ENCODE peak calls at places on chromosome 6, in ten cellular contexts. X, N, M, U, J, P, D, A, W and T are unnamed samples.

GRCh38 chr6:169087436-169088046 is 166.1 kb downstream of the THBS2 start:
- DNase-seq in A (peak), D (no peak), W (peak), J (peak), X (no peak), M (no peak), U (no peak), P (no peak), N (no peak), T (no peak)

GRCh38 chr6:162856885-162857284 is 129.1 kb downstream of the PACRG start:
- DNase-seq in X (peak), J (no peak), U (no peak), P (peak), D (peak), W (peak), N (peak), A (peak), M (peak), T (peak)

GRCh38 chr6:152135755-152136448 is 328.4 kb downstream of the ESR1 start:
- DNase-seq in N (no peak), M (no peak), D (no peak), P (no peak), J (no peak), W (no peak), A (no peak), X (peak), U (no peak), T (no peak)

GRCh38 chr6:68343901-68344300 is 291.2 kb upstream of the ADGRB3 start:
- DNase-seq in U (no peak), M (no peak), D (no peak), W (peak), P (peak), X (peak), N (peak), J (no peak), A (peak), T (peak)

GRCh38 chr6:116564921-116565872 is 6.1 kb upstream of the RWDD1 start:
- DNase-seq in N (no peak), J (no peak), W (peak), A (peak), X (no peak), M (peak), U (peak), D (no peak), P (no peak), T (no peak)

GRCh38 chr6:16518265-16518664 is 243.0 kb downstream of the ATXN1 start:
- DNase-seq in N (no peak), U (no peak), D (no peak), X (no peak), A (no peak), M (no peak), P (no peak), W (peak), J (no peak), T (no peak)

GRCh38 chr6:37640776-37641395 is 56.8 kb downstream of the MDGA1 start:
- DNase-seq in D (no peak), U (no peak), A (no peak), M (no peak), W (no peak), J (no peak), N (no peak), P (no peak), X (no peak), T (no peak)

GRCh38 chr6:108114861-108115597 is 40.5 kb upstream of the OSTM1 start:
- DNase-seq in W (peak), N (peak), P (peak), J (no peak), X (no peak), U (no peak), D (no peak), M (peak), A (peak), T (peak)

GRCh38 chr6:167997642-167998041 is at the start of gene KIF25:
- DNase-seq in J (peak), N (no peak), W (no peak), A (no peak), U (no peak), X (no peak), D (no peak), M (no peak), P (no peak), T (no peak)

GRCh38 chr6:39342692-39343460 is 20.4 kb upstream of the KCNK16 start:
- DNase-seq in W (no peak), D (no peak), N (no peak), A (no peak), P (no peak), J (no peak), M (no peak), X (no peak), U (no peak), T (no peak)

GRCh38 chr6:101853686-101854085 is 460.2 kb downstream of the GRIK2 start:
- DNase-seq in P (no peak), D (no peak), X (no peak), U (no peak), J (no peak), M (no peak), A (no peak), W (no peak), N (no peak), T (no peak)

GRCh38 chr6:31826793-31827285 is 699 bp upstream of the HSPA1B start:
- DNase-seq in N (peak), M (no peak), X (peak), D (no peak), P (no peak), A (peak), U (no peak), J (peak), W (peak), T (no peak)

GRCh38 chr6:136657629-136658028 is 107.4 kb upstream of the MAP7 start:
- DNase-seq in X (no peak), D (no peak), J (no peak), W (no peak), M (no peak), P (no peak), A (peak), U (no peak), N (no peak), T (peak)

GRCh38 chr6:83467620-83468036 is 36.8 kb upstream of the ME1 start:
- DNase-seq in M (no peak), N (no peak), U (no peak), X (no peak), W (no peak), P (no peak), D (no peak), J (no peak), A (no peak), T (no peak)

GRCh38 chr6:158475344-158476302 is 84.3 kb upstream of the TMEM181 start:
- DNase-seq in J (no peak), A (peak), N (peak), M (peak), D (no peak), U (no peak), P (no peak), W (no peak), X (peak), T (peak)

GRCh38 chr6:42320762-42321161 is 103.1 kb upstream of the MRPS10 start:
- DNase-seq in N (no peak), A (peak), X (no peak), U (no peak), J (no peak), D (no peak), W (no peak), M (no peak), P (no peak), T (peak)

GRCh38 chr6:32175322-32175710 is 568 bp downstream of the AGPAT1 start:
- DNase-seq in N (no peak), J (no peak), P (no peak), X (no peak), M (no peak), W (peak), A (no peak), D (no peak), U (no peak), T (no peak)

GRCh38 chr6:3867616-3868502 is 18.7 kb downstream of the FAM50B start:
- DNase-seq in J (no peak), U (no peak), N (no peak), D (no peak), X (no peak), M (no peak), A (peak), P (no peak), W (no peak), T (no peak)

GRCh38 chr6:168746013-168746412 is 305.0 kb downstream of the SMOC2 start:
- DNase-seq in D (no peak), A (no peak), X (no peak), P (no peak), J (no peak), M (no peak), W (no peak), U (no peak), N (no peak), T (no peak)

GRCh38 chr6:74320076-74320475 is 624.1 kb downstream of the CD109 start:
- DNase-seq in X (no peak), W (peak), U (no peak), N (no peak), P (no peak), J (no peak), A (no peak), M (no peak), D (no peak), T (no peak)

GRCh38 chr6:96394727-96395126 is 126.9 kb upstream of the UFL1 start:
- DNase-seq in X (no peak), D (peak), M (no peak), P (peak), J (no peak), N (no peak), W (peak), U (no peak), A (no peak), T (no peak)

GRCh38 chr6:149331043-149331807 is 13.7 kb downstream of the TAB2 start:
- DNase-seq in J (no peak), D (no peak), A (no peak), U (no peak), M (no peak), W (no peak), P (no peak), X (no peak), N (no peak), T (no peak)

GRCh38 chr6:9520417-9521151 is 894.3 kb downstream of the TFAP2A start:
- DNase-seq in P (no peak), M (peak), A (peak), U (no peak), D (peak), N (peak), J (no peak), X (no peak), W (no peak), T (peak)

GRCh38 chr6:29748391-29749352 is 25.4 kb downstream of the HLA-F start:
- DNase-seq in A (peak), D (peak), P (peak), J (peak), W (peak), U (peak), N (peak), X (peak), M (peak), T (peak)

GRCh38 chr6:42271834-42272805 is 54.5 kb upstream of the MRPS10 start:
- DNase-seq in X (no peak), N (no peak), P (no peak), W (no peak), U (no peak), J (no peak), D (no peak), M (no peak), A (no peak), T (no peak)

GRCh38 chr6:156780962-156781705 is 4.0 kb downstream of the ARID1B start:
- DNase-seq in M (no peak), P (no peak), D (no peak), U (no peak), X (no peak), W (no peak), J (no peak), N (no peak), A (no peak), T (no peak)

GRCh38 chr6:3120765-3121089 is 2.2 kb downstream of the BPHL start:
- DNase-seq in W (no peak), U (no peak), J (no peak), N (no peak), P (no peak), D (no peak), M (no peak), X (no peak), A (no peak), T (no peak)

GRCh38 chr6:43773050-43773956 is 3.3 kb downstream of the VEGFA start:
- DNase-seq in X (peak), W (peak), N (peak), P (peak), D (peak), U (no peak), A (no peak), M (peak), J (no peak), T (no peak)

GRCh38 chr6:106522557-106522956 is 106.7 kb downstream of the RTN4IP1 start:
- DNase-seq in J (no peak), X (no peak), P (no peak), M (no peak), U (no peak), D (no peak), N (no peak), A (no peak), W (no peak), T (no peak)
- TF ChIP-seq CTCF in J (no peak), X (no peak), P (no peak), M (no peak), U (no peak), D (no peak), N (no peak), A (no peak), W (no peak), T (no peak)

DNA sequence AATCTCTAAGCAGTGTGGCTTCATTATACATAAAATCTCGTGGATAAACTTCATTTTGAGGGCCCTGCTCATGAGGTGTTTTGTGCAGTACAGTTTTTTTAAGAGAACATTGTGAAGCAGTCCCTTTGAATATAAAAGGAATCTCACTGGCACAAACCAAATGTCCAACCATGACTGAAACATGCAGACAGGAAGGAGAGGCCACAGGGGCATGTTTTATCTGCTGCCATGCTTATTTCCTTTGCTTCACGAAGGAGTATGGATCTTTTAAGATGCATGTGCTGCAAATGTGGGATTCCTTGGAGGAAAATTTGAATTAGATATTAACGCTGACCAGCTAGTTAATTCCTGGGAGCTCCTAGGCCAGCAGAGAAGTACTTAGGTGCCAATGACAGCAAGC is 192.3 kb downstream of the DST start:
- DNase-seq in P (no peak), W (no peak), N (no peak), M (peak), J (no peak), U (no peak), D (no peak), X (no peak), A (no peak), T (no peak)
- H3K27ac ChIP-seq in P (no peak), W (peak), N (no peak), M (no peak), J (peak), U (no peak), D (no peak), X (no peak), A (no peak), T (no peak)

GRCh38 chr6:21597706-21598273 is 4.2 kb downstream of the SOX4 start:
- DNase-seq in P (peak), U (no peak), J (no peak), X (no peak), M (no peak), A (no peak), D (no peak), N (no peak), W (no peak), T (no peak)

GRCh38 chr6:21598662-21599061 is 5.1 kb downstream of the SOX4 start:
- DNase-seq in N (no peak), P (no peak), D (no peak), X (no peak), W (peak), U (no peak), J (no peak), M (peak), A (peak), T (no peak)

GRCh38 chr6:21596379-21597242 is 3.1 kb downstream of the SOX4 start:
- DNase-seq in X (peak), M (peak), W (peak), J (peak), D (no peak), N (peak), U (no peak), A (peak), P (peak), T (peak)

GRCh38 chr6:21595951-21596378 is 2.4 kb downstream of the SOX4 start:
- DNase-seq in P (peak), M (no peak), D (no peak), X (no peak), A (no peak), N (no peak), U (no peak), J (no peak), W (no peak), T (no peak)

DNA sequence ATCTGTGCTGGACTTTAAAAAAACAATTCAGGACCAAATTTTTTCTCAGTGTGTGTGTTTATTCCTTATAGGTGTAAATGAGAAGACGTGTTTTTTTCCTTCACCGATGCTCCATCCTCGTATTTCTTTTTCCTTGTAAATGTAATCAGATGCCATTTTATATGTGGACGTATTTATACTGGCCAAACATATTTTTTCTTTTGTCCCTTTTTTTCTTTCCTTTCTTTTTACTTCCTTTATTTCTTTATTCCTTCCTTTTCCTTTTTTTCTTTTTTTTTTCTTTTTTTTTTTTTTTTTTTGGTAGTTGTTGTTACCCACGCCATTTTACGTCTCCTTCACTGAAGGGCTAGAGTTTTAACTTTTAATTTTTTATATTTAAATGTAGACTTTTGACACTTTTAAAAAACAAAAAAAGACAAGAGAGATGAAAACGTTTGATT is 3.7 kb downstream of the SOX4 start:
- DNase-seq in N (no peak), J (no peak), W (no peak), X (no peak), D (no peak), P (no peak), U (no peak), A (no peak), M (no peak), T (no peak)
- TF ChIP-seq CTCF in N (no peak), J (no peak), W (no peak), X (no peak), D (no peak), P (peak), U (no peak), A (no peak), M (no peak), T (no peak)

GRCh38 chr6:111736005-111736607 is 130.4 kb upstream of the TRAF3IP2 start:
- DNase-seq in J (no peak), W (no peak), A (no peak), U (no peak), N (no peak), D (no peak), X (no peak), M (no peak), P (no peak), T (no peak)
- H3K27ac ChIP-seq in J (no peak), W (no peak), A (no peak), U (no peak), N (no peak), D (no peak), X (no peak), M (no peak), P (no peak), T (no peak)

GRCh38 chr6:48766349-48766748 is 655.4 kb upstream of the PTCHD4 start:
- DNase-seq in M (no peak), J (no peak), U (no peak), P (no peak), D (peak), X (no peak), A (peak), N (no peak), W (no peak), T (peak)

GRCh38 chr6:48764261-48764660 is 653.3 kb upstream of the PTCHD4 start:
- DNase-seq in P (no peak), M (peak), A (no peak), J (no peak), U (no peak), W (no peak), X (no peak), D (no peak), N (no peak), T (no peak)

GRCh38 chr6:48765352-48765961 is 654.5 kb upstream of the PTCHD4 start:
- DNase-seq in D (peak), J (no peak), P (peak), X (no peak), M (peak), W (peak), N (peak), A (peak), U (no peak), T (peak)
- TF ChIP-seq CTCF in D (peak), J (no peak), P (peak), X (peak), M (peak), W (peak), N (peak), A (peak), U (peak), T (peak)

GRCh38 chr6:11764250-11764604 is 14.4 kb downstream of the ADTRP start:
- DNase-seq in P (no peak), D (no peak), X (no peak), A (no peak), J (no peak), N (no peak), U (no peak), W (no peak), M (no peak), T (no peak)
- H3K27ac ChIP-seq in P (no peak), D (no peak), X (peak), A (no peak), J (peak), N (no peak), U (no peak), W (no peak), M (no peak), T (no peak)

GRCh38 chr6:12909828-12910227 is 193.3 kb downstream of the PHACTR1 start:
- DNase-seq in M (no peak), A (no peak), J (no peak), P (no peak), U (no peak), X (no peak), D (no peak), W (no peak), N (no peak), T (no peak)

GRCh38 chr6:12916001-12916400 is 199.4 kb downstream of the PHACTR1 start:
- DNase-seq in X (no peak), J (no peak), A (no peak), M (no peak), P (no peak), N (no peak), U (no peak), D (no peak), W (no peak), T (no peak)

GRCh38 chr6:12911387-12911960 is 194.9 kb downstream of the PHACTR1 start:
- DNase-seq in U (no peak), N (peak), D (no peak), X (peak), W (peak), A (peak), M (peak), P (peak), J (no peak), T (peak)
- TF ChIP-seq CTCF in U (peak), N (peak), D (peak), X (peak), W (peak), A (peak), M (peak), P (peak), J (peak), T (no peak)